ENCODE peak calls at places on chromosomes 11 and 22, in six cellular contexts. N is GM12891, V is K562, O is HepG2, R is GM12878, F is H1. C is an unnamed sample.

GRCh38 chr11:78832226-78832947 is 257.7 kb upstream of the NARS2 start:
- DNase-seq in N (no peak), V (no peak), O (no peak), R (no peak), F (no peak), C (no peak)

GRCh38 chr11:122294041-122294440 is 178.0 kb upstream of the BLID start:
- DNase-seq in N (no peak), V (no peak), O (no peak), R (no peak), F (no peak), C (no peak)

GRCh38 chr11:15406952-15407351 is 292.2 kb downstream of the INSC start:
- DNase-seq in N (no peak), V (no peak), O (no peak), R (no peak), F (no peak), C (no peak)

GRCh38 chr11:2576116-2576515 is 123.7 kb downstream of the KCNQ1OT1 start:
- DNase-seq in N (no peak), V (no peak), O (no peak), R (no peak), F (no peak), C (no peak)

GRCh38 chr11:108597736-108598355 is 4.3 kb upstream of the EXPH5 start:
- DNase-seq in N (no peak), V (no peak), O (no peak), R (no peak), F (no peak), C (no peak)

GRCh38 chr11:70242885-70243284 is 27.6 kb upstream of the PPFIA1 start:
- DNase-seq in N (no peak), V (no peak), O (no peak), R (no peak), F (no peak), C (no peak)

GRCh38 chr22:37674951-37675929 is at the start of gene LGALS1:
- DNase-seq in N (peak), V (peak), O (peak), R (no peak), F (no peak), C (peak)

GRCh38 chr11:18332891-18333290 is 10.5 kb downstream of the GTF2H1 start:
- DNase-seq in N (no peak), V (no peak), O (no peak), R (no peak), F (no peak), C (no peak)

GRCh38 chr22:32587449-32587848 is 112.8 kb downstream of the FBXO7 start:
- DNase-seq in N (no peak), V (no peak), O (no peak), R (no peak), F (no peak), C (no peak)

GRCh38 chr22:32583074-32583677 is 108.6 kb downstream of the FBXO7 start:
- DNase-seq in N (no peak), V (no peak), O (no peak), R (no peak), F (no peak), C (no peak)

GRCh38 chr22:32584650-32585049 is 110.0 kb downstream of the FBXO7 start:
- DNase-seq in N (no peak), V (no peak), O (no peak), R (no peak), F (no peak), C (no peak)

GRCh38 chr22:32585737-32586136 is 111.1 kb downstream of the FBXO7 start:
- DNase-seq in N (no peak), V (no peak), O (no peak), R (no peak), F (no peak), C (no peak)

GRCh38 chr22:32583921-32584335 is 109.3 kb downstream of the FBXO7 start:
- DNase-seq in N (no peak), V (no peak), O (peak), R (no peak), F (no peak), C (no peak)
- TF ChIP-seq POLR2AphosphoS5 in N (no peak), V (no peak), O (no peak), R (no peak), F (no peak), C (no peak)

DNA sequence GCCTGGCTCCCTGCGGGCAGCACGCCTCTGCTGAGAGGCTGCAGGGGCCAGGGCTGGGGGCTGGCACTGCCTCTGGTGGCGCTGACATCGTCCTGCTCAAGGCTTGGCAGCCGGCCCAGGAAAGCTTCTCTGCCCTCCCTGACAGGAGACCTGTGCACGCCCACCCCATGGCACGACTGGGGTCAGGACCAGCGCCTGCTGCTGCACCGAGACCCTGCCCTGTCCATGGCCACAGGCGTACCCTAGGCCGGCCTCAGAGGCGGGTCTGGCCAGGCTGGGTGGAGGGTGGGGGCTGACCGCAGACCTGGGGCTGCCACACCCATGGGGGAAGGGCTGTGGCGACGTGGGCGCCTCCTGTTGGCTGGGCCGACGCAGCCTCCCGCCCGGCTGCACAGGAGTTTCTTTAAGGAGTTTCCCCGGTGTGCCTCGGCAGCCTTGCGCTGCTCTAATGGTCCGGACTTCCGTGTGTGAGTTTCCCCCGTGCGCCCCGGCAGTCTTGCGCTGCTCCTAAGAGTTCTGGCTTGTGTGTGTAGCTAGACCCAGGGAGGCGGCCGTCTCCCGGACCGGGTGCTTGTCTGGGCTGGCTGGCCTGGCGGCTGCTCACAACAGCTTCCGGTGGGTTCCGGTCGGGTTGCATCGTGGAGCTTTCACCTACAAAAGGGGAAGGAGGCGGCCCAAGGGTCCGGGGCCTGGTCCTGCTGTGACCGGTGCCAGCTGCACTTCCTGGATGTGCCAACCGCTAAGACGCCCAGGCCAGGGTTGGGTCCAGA is 4.7 kb downstream of the TRABD start:
- DNase-seq in N (peak), V (peak), O (no peak), R (peak), F (peak), C (peak)
- TF ChIP-seq POLR2A in N (peak), V (peak), O (no peak), R (peak), F (no peak), C (peak)

DNA sequence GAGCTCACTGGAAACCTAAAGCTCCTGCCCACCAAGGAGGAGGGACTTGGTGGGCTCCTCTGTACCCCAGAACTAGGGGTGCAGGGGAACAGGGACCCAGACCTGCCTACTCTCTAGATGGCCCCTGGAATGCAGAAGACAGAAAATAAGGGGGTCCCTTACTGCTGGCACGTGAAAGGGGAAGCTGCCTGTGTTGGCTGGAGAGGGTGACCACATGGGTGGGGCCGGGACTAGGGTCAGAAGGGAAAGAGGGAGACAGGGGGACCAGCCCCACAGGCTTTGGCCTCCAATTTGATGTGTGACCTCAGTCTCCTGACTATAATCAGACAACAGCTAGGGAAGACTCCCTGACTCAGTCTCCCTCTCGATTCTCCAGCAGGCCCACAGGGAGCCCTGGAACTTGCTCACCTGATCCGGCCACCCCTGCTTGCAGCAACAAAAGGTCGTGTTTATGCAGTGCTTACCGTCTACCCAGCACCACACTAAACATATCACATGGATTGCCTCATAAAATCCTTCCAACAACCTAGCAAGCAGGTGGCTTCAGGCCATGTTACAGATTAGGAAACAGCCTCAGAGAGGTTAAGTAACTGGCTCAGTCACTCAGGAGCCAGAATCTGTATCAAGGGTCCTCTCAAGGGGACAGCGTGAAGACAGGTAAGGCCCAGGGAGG is 10.2 kb downstream of the ARAP1 start:
- DNase-seq in N (no peak), V (peak), O (no peak), R (no peak), F (no peak), C (no peak)
- TF ChIP-seq TAF1 in N (no peak), V (no peak), O (no peak), R (no peak), F (no peak), C (no peak)

GRCh38 chr11:76782526-76783293 is 446 bp upstream of the TSKU start:
- DNase-seq in N (no peak), V (peak), O (peak), R (no peak), F (peak), C (peak)
- TF ChIP-seq POLR2AphosphoS5 in N (no peak), V (peak), O (peak), R (no peak), F (peak), C (no peak)

GRCh38 chr11:124875943-124876817 is 10.9 kb downstream of the ROBO3 start:
- DNase-seq in N (peak), V (peak), O (peak), R (peak), F (peak), C (peak)
- TF ChIP-seq POLR2A in N (no peak), V (peak), O (no peak), R (peak), F (peak), C (no peak)

DNA sequence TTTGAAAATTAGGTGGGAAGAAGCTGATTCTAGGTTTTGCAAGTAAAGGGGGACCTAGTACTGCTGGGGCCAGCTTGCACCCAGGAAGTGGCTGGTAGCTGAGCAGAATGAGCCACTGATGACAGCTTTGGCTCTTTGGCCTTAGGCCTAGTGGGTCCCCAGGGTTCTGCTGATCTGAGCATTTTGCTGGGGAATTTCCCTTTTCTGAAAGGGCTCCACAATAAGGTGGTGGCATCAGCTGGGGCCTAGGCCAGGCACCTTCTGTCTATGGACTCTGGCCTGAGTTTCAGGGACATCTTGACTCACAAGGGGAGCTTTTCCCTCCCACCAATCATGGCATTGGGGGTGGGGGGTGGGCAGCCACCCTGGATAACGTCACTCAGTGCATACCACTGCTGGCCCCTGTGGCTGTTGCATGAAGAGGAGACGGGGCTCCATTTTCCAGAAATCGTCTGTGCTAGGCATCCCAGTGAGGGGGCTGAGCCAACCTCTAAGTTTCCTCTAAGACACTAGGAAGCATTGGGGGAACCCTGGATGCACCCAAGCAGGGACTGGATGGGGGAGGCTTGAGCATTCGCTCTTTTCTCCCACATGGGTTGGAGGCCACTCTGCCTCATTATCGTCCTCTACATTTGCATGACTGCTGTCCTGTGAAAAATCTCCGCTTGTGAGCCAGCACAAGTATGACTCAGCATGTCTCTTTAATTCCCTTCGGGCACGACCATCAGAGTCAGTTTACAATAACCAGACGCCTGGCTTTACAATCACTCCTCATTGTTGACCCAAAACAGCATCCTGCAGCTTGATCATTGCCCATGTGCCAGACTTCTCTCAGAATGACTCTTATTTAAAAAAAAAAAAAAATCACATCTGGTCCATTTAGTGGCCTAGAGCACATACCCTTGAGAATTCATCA is 145.0 kb upstream of the THY1 start:
- DNase-seq in N (no peak), V (no peak), O (no peak), R (peak), F (no peak), C (no peak)
- TF ChIP-seq TAF1 in N (no peak), V (no peak), O (no peak), R (no peak), F (no peak), C (no peak)

GRCh38 chr22:24304067-24304675 is 33.5 kb downstream of the SPECC1L start:
- DNase-seq in N (no peak), V (no peak), O (no peak), R (no peak), F (no peak), C (no peak)

GRCh38 chr22:24303007-24303406 is 32.4 kb downstream of the SPECC1L start:
- DNase-seq in N (no peak), V (no peak), O (no peak), R (no peak), F (no peak), C (no peak)

GRCh38 chr22:24310969-24311368 is 40.3 kb downstream of the SPECC1L start:
- DNase-seq in N (no peak), V (no peak), O (no peak), R (no peak), F (no peak), C (no peak)

GRCh38 chr22:24302591-24302990 is 32.0 kb downstream of the SPECC1L start:
- DNase-seq in N (no peak), V (no peak), O (peak), R (no peak), F (no peak), C (no peak)

DNA sequence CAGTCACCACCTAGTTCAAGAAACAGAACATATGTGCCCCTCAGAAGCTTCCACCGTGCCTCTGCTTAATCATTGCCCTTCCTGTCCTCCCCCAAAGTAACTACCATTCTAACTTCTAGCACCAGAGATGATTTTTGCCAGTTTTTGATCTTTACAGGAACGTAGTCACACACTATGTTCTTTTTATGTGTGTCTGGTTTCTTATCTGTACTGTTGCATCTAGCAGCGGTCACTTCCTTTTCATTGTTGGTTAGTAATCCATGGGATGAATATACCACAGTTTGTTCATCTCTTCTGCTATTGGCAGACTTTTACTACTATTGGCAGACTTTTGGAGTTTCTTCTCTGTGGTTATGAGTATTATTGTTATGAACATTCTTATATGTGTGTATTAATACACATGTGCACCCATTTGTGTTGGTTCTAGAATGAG is 34.6 kb downstream of the SPECC1L start:
- DNase-seq in N (no peak), V (no peak), O (no peak), R (no peak), F (no peak), C (no peak)
- TF ChIP-seq POLR2AphosphoS5 in N (no peak), V (no peak), O (no peak), R (no peak), F (no peak), C (no peak)

GRCh38 chr11:76670475-76671235 is at the start of gene LRRC32:
- DNase-seq in N (no peak), V (peak), O (no peak), R (no peak), F (no peak), C (no peak)
- TF ChIP-seq POLR2A in N (no peak), V (no peak), O (no peak), R (no peak), F (no peak), C (no peak)

DNA sequence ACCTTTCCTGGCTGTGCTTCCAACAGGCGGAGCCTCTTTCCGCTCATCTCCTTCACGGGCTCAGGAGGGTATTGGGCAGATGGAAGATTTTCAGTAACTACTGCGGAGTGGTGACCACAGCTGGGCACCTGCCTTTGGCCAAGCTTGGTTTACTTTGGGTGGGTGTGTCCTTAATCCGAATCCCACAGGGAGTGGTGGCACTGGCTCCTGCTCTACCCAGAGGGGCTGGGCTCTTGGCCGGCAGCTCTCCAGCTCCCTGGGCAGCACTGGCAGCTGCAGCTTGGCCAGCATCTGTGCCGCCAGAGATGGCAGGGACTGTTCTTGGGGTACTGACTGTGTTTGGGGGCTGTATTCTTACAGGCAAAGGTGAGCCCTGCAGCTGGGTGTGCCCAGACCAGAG is 29.8 kb downstream of the BID start:
- DNase-seq in N (no peak), V (no peak), O (no peak), R (no peak), F (no peak), C (no peak)
- TF ChIP-seq TAF1 in N (no peak), V (no peak), O (no peak), R (no peak), F (no peak), C (no peak)

GRCh38 chr11:73140213-73141030 is 1.7 kb downstream of the FCHSD2 start:
- DNase-seq in N (no peak), V (no peak), O (no peak), R (no peak), F (no peak), C (no peak)

GRCh38 chr11:73143126-73143838 is 1.2 kb upstream of the FCHSD2 start:
- DNase-seq in N (no peak), V (peak), O (peak), R (no peak), F (no peak), C (no peak)

GRCh38 chr11:73141031-73141308 is 1.1 kb downstream of the FCHSD2 start:
- DNase-seq in N (no peak), V (peak), O (no peak), R (no peak), F (no peak), C (no peak)

GRCh38 chr11:73142128-73142377 is at the start of gene FCHSD2:
- DNase-seq in N (no peak), V (peak), O (no peak), R (no peak), F (no peak), C (no peak)

DNA sequence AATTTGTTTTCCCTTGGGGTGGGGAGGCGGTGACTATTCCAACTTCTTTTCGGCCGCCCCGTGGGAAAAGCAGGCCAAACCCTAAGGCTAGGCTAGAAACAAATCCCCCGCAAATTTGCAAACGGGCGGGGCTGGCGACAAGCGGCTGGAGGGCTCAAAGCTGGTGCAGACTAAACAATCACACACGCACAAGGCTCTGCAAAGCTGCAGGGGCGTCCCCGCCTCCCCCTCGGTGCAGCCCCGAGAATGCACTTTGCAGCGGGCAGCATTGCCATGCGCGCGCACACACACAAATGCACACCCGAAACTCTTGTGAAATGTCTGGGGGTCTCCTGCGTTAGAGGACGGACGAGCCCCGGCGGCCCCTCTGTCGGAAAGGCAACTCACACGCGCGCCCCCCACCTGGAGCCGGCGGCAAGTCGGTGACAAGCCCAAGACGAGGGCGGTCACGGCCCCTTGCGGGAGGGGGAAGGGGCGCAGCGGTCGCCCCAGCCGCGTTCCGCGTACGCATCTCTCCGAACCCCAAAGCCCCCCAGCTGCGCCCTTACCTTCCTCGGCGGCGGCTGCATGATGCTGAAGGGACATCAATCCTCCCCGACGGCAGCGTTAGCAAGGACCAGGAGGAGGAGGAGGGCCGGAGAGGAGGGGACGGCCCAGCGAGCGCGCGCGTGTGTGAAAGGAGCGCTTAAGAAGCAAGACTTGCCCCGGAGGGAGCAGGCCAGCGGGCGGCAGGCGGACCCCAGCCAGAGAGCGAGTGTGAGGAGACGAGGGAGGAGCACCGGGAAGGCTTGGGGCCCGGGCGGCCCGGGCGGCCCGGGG is 600 bp downstream of the FCHSD2 start:
- DNase-seq in N (no peak), V (peak), O (peak), R (no peak), F (no peak), C (peak)
- TF ChIP-seq POLR2AphosphoS5 in N (no peak), V (no peak), O (peak), R (peak), F (no peak), C (peak)